ENCODE peak calls at places on chromosomes 12 and 14, in four cellular contexts. B, Y, I and V are unnamed samples.

GRCh38 chr12:6049992-6050391 is 74.5 kb downstream of the VWF start:
- DNase-seq in B (no peak), Y (no peak), I (no peak), V (no peak)

GRCh38 chr12:34275129-34275528 is 252.8 kb downstream of the ALG10 start:
- DNase-seq in B (no peak), Y (no peak), I (no peak), V (no peak)

GRCh38 chr14:76149196-76149595 is 2.5 kb upstream of the GPATCH2L start:
- DNase-seq in B (no peak), Y (no peak), I (no peak), V (no peak)

GRCh38 chr14:68602507-68602906 is 190.4 kb downstream of the ZFP36L1 start:
- DNase-seq in B (no peak), Y (no peak), I (no peak), V (no peak)

GRCh38 chr12:104643921-104644669 is 187.3 kb downstream of the CHST11 start:
- DNase-seq in B (no peak), Y (no peak), I (peak), V (peak)

GRCh38 chr14:98144964-98145363 is 1127.0 kb downstream of the BCL11B start:
- DNase-seq in B (no peak), Y (no peak), I (no peak), V (no peak)

GRCh38 chr12:92030618-92031017 is 115.0 kb downstream of the BTG1 start:
- DNase-seq in B (no peak), Y (peak), I (peak), V (peak)

GRCh38 chr12:58099476-58099875 is 158.1 kb downstream of the ATP23 start:
- DNase-seq in B (no peak), Y (no peak), I (no peak), V (no peak)

GRCh38 chr12:29710104-29710503 is 73.6 kb downstream of the TMTC1 start:
- DNase-seq in B (no peak), Y (peak), I (no peak), V (no peak)

DNA sequence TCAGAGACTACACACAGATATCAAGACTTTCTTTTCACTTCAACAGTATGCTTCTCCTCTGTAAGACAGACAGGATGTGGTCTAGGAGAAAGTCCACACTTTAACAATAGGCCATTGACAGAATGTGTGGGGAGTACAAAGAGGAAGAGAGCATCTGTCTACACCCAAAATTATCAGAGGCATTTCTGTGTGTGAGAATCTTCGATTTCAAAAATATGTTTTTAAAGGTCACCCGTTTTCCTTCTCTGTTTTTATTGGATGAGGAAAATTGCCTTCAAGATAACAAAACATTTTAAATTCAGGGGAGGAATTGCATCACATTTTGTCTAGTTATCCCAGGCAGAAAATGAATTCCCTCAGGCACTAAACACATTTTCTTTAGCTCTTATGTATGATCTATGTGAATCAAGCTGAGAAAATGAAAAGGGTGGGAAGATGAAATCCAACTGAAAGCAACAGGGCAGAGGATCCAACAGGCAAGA is 16.4 kb downstream of the NAV3 start:
- DNase-seq in B (no peak), Y (no peak), I (peak), V (no peak)
- TF ChIP-seq POLR2AphosphoS5 in B (no peak), Y (no peak), I (no peak), V (no peak)

GRCh38 chr12:124506145-124506831 is 61.1 kb downstream of the NCOR2 start:
- DNase-seq in B (peak), Y (peak), I (no peak), V (peak)
- TF ChIP-seq POLR2AphosphoS5 in B (no peak), Y (peak), I (no peak), V (peak)

DNA sequence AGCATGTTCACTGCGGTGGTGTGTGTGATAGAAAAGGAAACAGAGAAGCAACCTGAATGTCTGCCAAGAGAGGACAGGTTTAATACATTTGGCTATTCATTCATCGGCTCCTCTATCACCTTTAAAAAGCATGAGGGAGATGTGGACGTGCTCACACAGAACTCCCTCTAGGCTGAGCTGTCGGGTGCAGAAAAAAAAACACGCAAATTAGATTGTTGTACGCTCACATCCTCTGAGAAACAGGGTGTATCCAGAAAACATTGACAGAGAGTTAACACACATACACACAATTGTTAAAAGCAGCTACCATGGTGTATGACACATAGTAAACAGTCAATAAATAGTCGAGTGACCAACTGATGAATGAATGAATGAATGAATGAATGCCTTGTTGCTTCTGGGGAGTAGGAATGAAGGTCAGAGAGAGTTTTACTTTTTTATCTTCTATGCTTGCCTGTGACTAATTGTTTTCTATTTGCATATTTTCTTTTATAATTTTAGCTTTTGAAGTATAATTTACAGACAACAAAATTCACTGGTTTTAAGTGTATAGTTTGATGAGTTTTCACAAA is 19.9 kb upstream of the FAM222A start:
- DNase-seq in B (no peak), Y (no peak), I (no peak), V (no peak)
- TF ChIP-seq POLR2AphosphoS5 in B (no peak), Y (no peak), I (no peak), V (no peak)

GRCh38 chr12:47576256-47576655 is 129.6 kb downstream of the RPAP3 start:
- DNase-seq in B (no peak), Y (no peak), I (no peak), V (no peak)
- TF ChIP-seq POLR2AphosphoS5 in B (no peak), Y (no peak), I (no peak), V (no peak)

DNA sequence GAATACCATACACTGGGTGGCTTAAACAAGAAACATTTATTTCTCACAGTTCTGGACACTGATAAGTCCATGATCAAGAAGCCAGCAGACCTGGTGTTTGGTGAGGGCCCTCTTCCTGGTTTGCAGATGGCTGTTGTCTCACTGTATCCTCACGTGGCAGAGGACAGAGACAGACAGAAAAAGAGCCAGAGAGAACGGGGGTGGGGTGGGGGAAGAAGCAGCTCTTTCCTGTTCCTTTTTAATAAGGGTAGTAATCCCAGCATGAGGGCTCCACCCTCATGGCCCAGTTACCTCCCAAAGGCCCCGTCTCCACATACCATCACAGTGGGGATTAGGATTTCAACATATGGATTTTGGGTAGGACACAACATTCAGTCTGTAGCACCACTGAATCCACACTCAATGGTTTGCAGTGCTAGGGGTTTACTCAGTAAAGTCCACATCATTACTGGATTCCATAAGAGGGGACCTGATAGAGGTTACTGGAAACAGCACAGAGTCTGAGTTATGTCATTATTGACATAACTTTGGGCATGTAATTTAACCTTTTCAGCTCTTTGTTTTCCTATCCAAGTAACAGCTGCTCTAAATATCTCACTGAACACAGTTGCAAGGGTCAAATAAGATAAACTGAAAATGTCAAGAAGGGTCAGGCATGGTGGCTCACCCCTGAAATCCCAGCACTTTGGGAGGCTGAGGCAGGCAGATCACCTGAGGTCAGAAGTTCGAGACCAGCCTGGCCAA is 53.2 kb downstream of the RPAP3 start:
- DNase-seq in B (no peak), Y (no peak), I (no peak), V (peak)
- TF ChIP-seq POLR2AphosphoS5 in B (no peak), Y (no peak), I (no peak), V (no peak)

GRCh38 chr12:26283617-26284016 is 88.2 kb downstream of the SSPN start:
- DNase-seq in B (no peak), Y (no peak), I (no peak), V (no peak)

GRCh38 chr12:26290560-26290959 is 95.2 kb downstream of the SSPN start:
- DNase-seq in B (no peak), Y (no peak), I (no peak), V (no peak)

GRCh38 chr12:26286186-26286585 is 90.8 kb downstream of the SSPN start:
- DNase-seq in B (no peak), Y (no peak), I (no peak), V (no peak)

GRCh38 chr12:26285401-26285800 is 90.0 kb downstream of the SSPN start:
- DNase-seq in B (no peak), Y (no peak), I (no peak), V (no peak)

GRCh38 chr12:26287666-26288408 is 92.5 kb downstream of the SSPN start:
- DNase-seq in B (no peak), Y (no peak), I (no peak), V (no peak)
- TF ChIP-seq POLR2AphosphoS5 in B (no peak), Y (no peak), I (no peak), V (no peak)

GRCh38 chr12:114399664-114400211 is 6.2 kb downstream of the TBX5 start:
- DNase-seq in B (no peak), Y (peak), I (no peak), V (no peak)
- TF ChIP-seq POLR2AphosphoS5 in B (no peak), Y (no peak), I (no peak), V (no peak)

GRCh38 chr12:118651487-118651886 is 275.1 kb downstream of the SUDS3 start:
- DNase-seq in B (no peak), Y (no peak), I (no peak), V (no peak)
- TF ChIP-seq POLR2AphosphoS5 in B (no peak), Y (no peak), I (no peak), V (no peak)

GRCh38 chr12:127984386-127985055 is 282.4 kb upstream of the TMEM132C start:
- DNase-seq in B (no peak), Y (no peak), I (no peak), V (no peak)
- TF ChIP-seq POLR2AphosphoS5 in B (no peak), Y (no peak), I (no peak), V (no peak)